ENCODE peak calls at places on chromosomes 16 and 17, in four cellular contexts. S is EL; O is activated CD8-positive, alpha-beta memory T cell treated with anti-CD3 and anti-CD28 coated beads, Interleukin-2, amount 10 ng/mL, durations not matched to agents 7 days and 5 days; T is fibroblast of mammary gland. F is an unnamed sample.

GRCh38 chr17:29107933-29108805 is 65.2 kb downstream of the PIPOX start:
- DNase-seq in S (no peak), O (no peak), T (no peak), F (no peak)

GRCh38 chr16:16071631-16072244 is 122.3 kb downstream of the ABCC1 start:
- DNase-seq in S (peak), O (no peak), T (no peak), F (no peak)

GRCh38 chr16:88784074-88784855 is 755 bp downstream of the PIEZO1 start:
- DNase-seq in T (peak), S (peak), O (peak), F (peak)

GRCh38 chr16:854808-855410 is 54.4 kb upstream of the GNG13 start:
- DNase-seq in S (no peak), O (no peak), T (no peak), F (no peak)

GRCh38 chr16:17386229-17386628 is 84.5 kb downstream of the XYLT1 start:
- DNase-seq in O (no peak), S (no peak), T (no peak), F (no peak)

GRCh38 chr17:71334041-71334781 is 786.6 kb upstream of the SOX9 start:
- DNase-seq in S (no peak), O (no peak), T (peak), F (no peak)

GRCh38 chr17:6261496-6261895 is 173.4 kb downstream of the AIPL1 start:
- DNase-seq in T (no peak), S (no peak), O (no peak), F (no peak)

GRCh38 chr16:75306102-75306762 is 54.8 kb upstream of the BCAR1 start:
- DNase-seq in S (peak), T (peak), O (no peak), F (no peak)

GRCh38 chr16:47026947-47027346 is 53.5 kb upstream of the DNAJA2 start:
- DNase-seq in O (no peak), S (no peak), T (peak), F (no peak)

GRCh38 chr17:76530826-76531500 is 6.5 kb downstream of the CYGB start:
- DNase-seq in T (no peak), S (no peak), O (no peak), F (no peak)

GRCh38 chr17:32921013-32921412 is 6.9 kb upstream of the TMEM98 start:
- DNase-seq in O (no peak), S (no peak), T (no peak), F (no peak)

F was measured in stimulated activated naive CD4-positive, alpha-beta T cell.